ENCODE peak calls at places on chromosomes 16 and 17, in four cellular contexts. J is H1, Y is HepG2, T is K562. W is an unnamed sample.

GRCh38 chr16:15973997-15974396 is 24.6 kb downstream of the ABCC1 start:
- DNase-seq in T (no peak), J (no peak), Y (no peak), W (no peak)

GRCh38 chr16:57591870-57592485 is 36.5 kb upstream of the ADGRG1 start:
- DNase-seq in J (no peak), T (no peak), Y (no peak), W (no peak)

GRCh38 chr17:71208111-71208704 is 912.6 kb upstream of the SOX9 start:
- DNase-seq in Y (no peak), J (no peak), T (no peak), W (no peak)

GRCh38 chr16:74275031-74275636 is 21.5 kb upstream of the PSMD7 start:
- DNase-seq in J (no peak), Y (no peak), T (peak; percentile 36), W (no peak)

GRCh38 chr17:2140683-2141082 is 85.8 kb downstream of the HIC1 start:
- DNase-seq in J (no peak), Y (no peak), T (no peak), W (no peak)

GRCh38 chr17:66354981-66355380 is 52.6 kb downstream of the PRKCA start:
- DNase-seq in J (no peak), Y (no peak), T (no peak), W (no peak)

GRCh38 chr17:39730095-39730921 is at the start of gene MIEN1:
- DNase-seq in J (peak; percentile 100), T (peak; percentile 97), Y (peak; percentile 78), W (peak; percentile 97)

GRCh38 chr17:50697663-50698272 is 9.9 kb downstream of the ANKRD40 start:
- DNase-seq in T (no peak), J (no peak), Y (no peak), W (no peak)

GRCh38 chr16:12096162-12096781 is 119.7 kb downstream of the SNX29 start:
- DNase-seq in J (no peak), Y (no peak), T (no peak), W (no peak)

GRCh38 chr16:8632675-8633182 is 11.2 kb downstream of the METTL22 start:
- DNase-seq in Y (no peak), J (no peak), T (no peak), W (no peak)

GRCh38 chr16:82621796-82622195 is 5.0 kb upstream of the CDH13 start:
- DNase-seq in J (no peak), Y (no peak), T (no peak), W (no peak)

GRCh38 chr16:74923766-74924460 is 61.0 kb downstream of the WDR59 start:
- DNase-seq in T (no peak), Y (peak; percentile 48), J (no peak), W (no peak)

GRCh38 chr16:23847938-23848337 is 12.2 kb downstream of the PRKCB start:
- DNase-seq in Y (no peak), J (no peak), T (peak; percentile 48), W (no peak)

GRCh38 chr16:14193316-14193871 is 122.3 kb downstream of the MRTFB start:
- DNase-seq in Y (no peak), J (no peak), T (no peak), W (no peak)

GRCh38 chr17:29866746-29867404 is 63.2 kb downstream of the SSH2 start:
- DNase-seq in T (no peak), J (no peak), Y (no peak), W (no peak)

GRCh38 chr17:627051-627450 is 87.6 kb downstream of the VPS53 start:
- DNase-seq in T (no peak), J (no peak), Y (no peak), W (no peak)

GRCh38 chr16:46922239-46922638 is 38.1 kb downstream of the GPT2 start:
- DNase-seq in J (no peak), T (no peak), Y (no peak), W (no peak)

GRCh38 chr16:46918400-46918799 is 34.2 kb downstream of the GPT2 start:
- DNase-seq in T (no peak), Y (no peak), J (no peak), W (no peak)

GRCh38 chr16:46923513-46924295 is 39.5 kb downstream of the GPT2 start:
- DNase-seq in T (no peak), Y (no peak), J (no peak), W (no peak)

GRCh38 chr16:46918905-46919792 is 35.0 kb downstream of the GPT2 start:
- DNase-seq in J (no peak), T (peak; percentile 35), Y (peak; percentile 97), W (no peak)

GRCh38 chr16:46920402-46921068 is 36.4 kb downstream of the GPT2 start:
- DNase-seq in J (no peak), Y (peak; percentile 35), T (no peak), W (no peak)
- TF ChIP-seq JUN in J (no peak), Y (no peak), T (no peak), W (no peak)

GRCh38 chr16:76583466-76583865 is 306.3 kb downstream of the CNTNAP4 start:
- DNase-seq in T (no peak), Y (no peak), J (no peak), W (no peak)
- TF ChIP-seq CREB1 in T (no peak), Y (no peak), J (no peak), W (no peak)

GRCh38 chr17:17839792-17840707 is 3.3 kb upstream of the SREBF1 start:
- DNase-seq in Y (peak; percentile 80), T (peak; percentile 93), J (peak; percentile 94), W (peak; percentile 88)

GRCh38 chr17:17840751-17841591 is 4.2 kb upstream of the SREBF1 start:
- DNase-seq in T (peak; percentile 24), Y (peak; percentile 35), J (no peak), W (no peak)

GRCh38 chr17:17843096-17843495 is 6.3 kb upstream of the SREBF1 start:
- DNase-seq in J (no peak), Y (no peak), T (no peak), W (no peak)

GRCh38 chr17:17842111-17842876 is 5.5 kb upstream of the SREBF1 start:
- DNase-seq in T (no peak), Y (no peak), J (no peak), W (no peak)

GRCh38 chr17:17841620-17842025 is 4.8 kb upstream of the SREBF1 start:
- DNase-seq in J (no peak), T (no peak), Y (peak; percentile 22), W (no peak)
- TF ChIP-seq JUN in J (no peak), T (no peak), Y (no peak), W (no peak)

DNA sequence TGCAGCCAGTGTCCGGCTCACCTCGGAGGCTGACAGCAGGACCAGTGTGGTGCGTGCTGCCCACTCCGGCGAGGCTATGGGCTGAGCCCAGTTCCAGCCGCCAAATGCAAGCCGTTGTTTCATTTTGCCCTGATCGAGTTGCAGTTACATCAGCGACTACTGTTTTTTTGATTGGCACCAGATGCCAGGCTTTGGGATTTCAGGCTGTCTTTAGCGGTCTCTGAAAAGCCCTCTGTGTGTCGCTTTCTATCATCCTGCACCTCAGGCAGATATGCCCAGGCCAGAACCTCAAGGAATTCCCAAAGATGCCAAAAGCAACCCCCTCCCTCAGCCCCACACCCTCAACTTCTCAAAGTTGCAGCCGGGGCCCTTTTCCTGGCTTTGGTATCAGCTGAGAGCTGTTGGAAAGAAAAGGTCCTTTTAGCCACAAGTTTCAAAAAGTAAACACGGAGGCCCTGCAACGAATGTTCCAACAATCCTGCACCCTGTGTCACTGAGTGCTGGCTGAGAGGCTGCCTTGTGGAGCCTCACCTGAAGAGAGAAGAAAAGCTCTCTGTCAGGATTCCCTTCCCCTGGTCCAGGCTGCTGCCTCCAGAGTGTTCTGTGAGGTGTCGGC is 58.9 kb downstream of the WWP2 start:
- DNase-seq in T (no peak), J (no peak), Y (peak; percentile 81), W (no peak)
- TF ChIP-seq CREB1 in T (no peak), J (no peak), Y (no peak), W (no peak)

GRCh38 chr16:55369151-55369550 is 45.1 kb downstream of the IRX6 start:
- DNase-seq in T (no peak), J (no peak), Y (no peak), W (no peak)

GRCh38 chr16:55368205-55368604 is 44.2 kb downstream of the IRX6 start:
- DNase-seq in J (no peak), T (no peak), Y (no peak), W (no peak)

GRCh38 chr16:55373489-55373832 is 49.5 kb downstream of the IRX6 start:
- DNase-seq in J (no peak), Y (no peak), T (no peak), W (no peak)

GRCh38 chr16:55372792-55373488 is 48.9 kb downstream of the IRX6 start:
- DNase-seq in J (no peak), T (no peak), Y (no peak), W (no peak)

DNA sequence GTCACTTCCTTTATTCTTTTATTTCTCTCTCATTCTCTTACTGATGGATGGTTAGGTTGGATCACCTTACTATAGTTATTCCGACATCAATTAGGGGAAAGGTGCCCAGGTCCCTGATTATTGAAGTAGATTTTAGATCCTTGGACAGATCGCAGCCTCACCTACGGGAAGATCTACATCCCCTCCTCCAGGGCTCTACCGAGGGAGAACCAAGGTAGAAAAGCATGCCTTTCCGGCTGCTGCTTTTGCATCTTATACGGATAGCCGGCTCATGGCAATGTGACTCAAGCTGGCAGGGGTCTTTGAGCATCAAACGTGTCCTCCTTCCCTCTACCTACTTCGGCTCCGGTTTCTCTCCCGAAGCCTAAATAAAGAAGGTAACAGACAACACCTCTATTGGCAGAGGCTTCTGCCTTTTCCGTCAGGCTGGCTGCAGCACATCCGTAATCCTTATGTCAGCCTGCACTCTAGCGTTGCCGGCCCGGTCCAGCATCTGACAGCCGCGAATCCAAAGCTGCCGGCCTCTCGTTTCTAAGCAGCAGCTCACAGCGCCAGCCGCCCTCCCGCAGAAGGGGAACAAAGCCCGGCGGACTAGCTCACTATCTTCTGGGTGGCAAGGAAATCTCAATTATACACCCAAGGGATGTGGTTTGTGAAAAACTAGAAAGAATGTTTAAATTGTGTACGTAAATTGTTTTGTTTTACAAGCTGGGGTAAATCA is 46.9 kb downstream of the IRX6 start:
- DNase-seq in Y (peak; percentile 7), T (peak; percentile 13), J (peak; percentile 74), W (peak; percentile 73)
- TF ChIP-seq JUN in Y (no peak), T (no peak), J (no peak), W (no peak)

GRCh38 chr17:34261568-34261967 is 6.5 kb downstream of the CCL2 start:
- DNase-seq in J (no peak), T (no peak), Y (no peak), W (no peak)
- TF ChIP-seq CREB1 in J (no peak), T (no peak), Y (no peak), W (no peak)

GRCh38 chr17:44318077-44318892 is 6.3 kb downstream of the SLC25A39 start:
- DNase-seq in T (peak; percentile 12), J (no peak), Y (no peak), W (no peak)
- TF ChIP-seq JUN in T (no peak), J (no peak), Y (no peak), W (no peak)

GRCh38 chr16:85593503-85594195 is 19.5 kb upstream of the GSE1 start:
- DNase-seq in J (no peak), T (no peak), Y (no peak), W (no peak)
- TF ChIP-seq CREB1 in J (no peak), T (no peak), Y (no peak), W (no peak)

W was measured in WTC11.